ENCODE peak calls at places on chromosome 4, in four cellular contexts. One of them, this sample, is unnamed.

GRCh38 chr4:5114911-5115310 is 63.6 kb downstream of the STK32B start:
- DNase-seq in lower leg skin: no peak
- DNase-seq in SJCRH30: peak
- DNase-seq in heart left ventricle: no peak
- DNase-seq in this sample: no peak

GRCh38 chr4:151174784-151175183 is 75.4 kb downstream of the RPS3A start:
- DNase-seq in lower leg skin: no peak
- DNase-seq in SJCRH30: no peak
- DNase-seq in heart left ventricle: no peak
- DNase-seq in this sample: no peak

GRCh38 chr4:4780634-4781287 is 78.7 kb upstream of the MSX1 start:
- DNase-seq in SJCRH30: no peak
- DNase-seq in heart left ventricle: no peak
- DNase-seq in lower leg skin: peak
- DNase-seq in this sample: no peak

GRCh38 chr4:140943486-140943885 is 187.3 kb upstream of the TBC1D9 start:
- DNase-seq in SJCRH30: no peak
- DNase-seq in heart left ventricle: no peak
- DNase-seq in lower leg skin: no peak
- DNase-seq in this sample: no peak

GRCh38 chr4:2064276-2064991 is 5.3 kb downstream of the NAT8L start:
- DNase-seq in SJCRH30: no peak
- DNase-seq in heart left ventricle: peak
- DNase-seq in lower leg skin: no peak
- DNase-seq in this sample: no peak

GRCh38 chr4:158771776-158772175 is 3.0 kb downstream of the FNIP2 start:
- DNase-seq in lower leg skin: no peak
- DNase-seq in SJCRH30: no peak
- DNase-seq in heart left ventricle: no peak
- DNase-seq in this sample: no peak

GRCh38 chr4:51909236-51909703 is 66.3 kb downstream of the DCUN1D4 start:
- DNase-seq in heart left ventricle: no peak
- DNase-seq in lower leg skin: no peak
- DNase-seq in SJCRH30: no peak
- DNase-seq in this sample: no peak

GRCh38 chr4:67320645-67321044 is 224.7 kb downstream of the CENPC start:
- DNase-seq in lower leg skin: peak
- DNase-seq in SJCRH30: no peak
- DNase-seq in heart left ventricle: no peak
- DNase-seq in this sample: no peak

GRCh38 chr4:184960505-184960971 is 57.8 kb upstream of the HELT start:
- DNase-seq in SJCRH30: no peak
- DNase-seq in heart left ventricle: no peak
- DNase-seq in lower leg skin: no peak
- DNase-seq in this sample: no peak

GRCh38 chr4:96986800-96987199 is 1146.9 kb downstream of the PDHA2 start:
- DNase-seq in SJCRH30: no peak
- DNase-seq in lower leg skin: no peak
- DNase-seq in heart left ventricle: no peak
- DNase-seq in this sample: no peak

GRCh38 chr4:84433603-84434232 is 65.4 kb downstream of the NKX6-1 start:
- DNase-seq in lower leg skin: no peak
- DNase-seq in SJCRH30: no peak
- DNase-seq in heart left ventricle: no peak
- DNase-seq in this sample: no peak

GRCh38 chr4:180436366-180436765 is 1806.8 kb upstream of the TENM3 start:
- DNase-seq in lower leg skin: no peak
- DNase-seq in SJCRH30: no peak
- DNase-seq in heart left ventricle: no peak
- DNase-seq in this sample: no peak

GRCh38 chr4:83369825-83370639 is 35.4 kb upstream of the HPSE start:
- DNase-seq in lower leg skin: no peak
- DNase-seq in SJCRH30: peak
- DNase-seq in heart left ventricle: no peak
- DNase-seq in this sample: no peak

GRCh38 chr4:98542011-98542410 is 116.4 kb downstream of the TSPAN5 start:
- DNase-seq in heart left ventricle: no peak
- DNase-seq in SJCRH30: no peak
- DNase-seq in lower leg skin: no peak
- DNase-seq in this sample: no peak

GRCh38 chr4:7802093-7802726 is 137.5 kb downstream of the AFAP1 start:
- DNase-seq in heart left ventricle: no peak
- DNase-seq in lower leg skin: peak
- DNase-seq in SJCRH30: peak
- DNase-seq in this sample: peak

GRCh38 chr4:184475096-184475461 is 729 bp upstream of the IRF2 start:
- DNase-seq in lower leg skin: peak
- DNase-seq in SJCRH30: no peak
- DNase-seq in heart left ventricle: peak
- DNase-seq in this sample: no peak

GRCh38 chr4:108738307-108738706 is 24.5 kb downstream of the ETNPPL start:
- DNase-seq in lower leg skin: no peak
- DNase-seq in heart left ventricle: no peak
- DNase-seq in SJCRH30: no peak
- DNase-seq in this sample: no peak

GRCh38 chr4:34039766-34040165 is 2204.5 kb downstream of the ARAP2 start:
- DNase-seq in SJCRH30: no peak
- DNase-seq in heart left ventricle: no peak
- DNase-seq in lower leg skin: no peak
- DNase-seq in this sample: no peak

GRCh38 chr4:103915224-103915869 is 195.6 kb upstream of the TACR3 start:
- DNase-seq in SJCRH30: peak
- DNase-seq in lower leg skin: no peak
- DNase-seq in heart left ventricle: no peak
- DNase-seq in this sample: no peak

GRCh38 chr4:121668368-121669162 is 28.2 kb downstream of the ANXA5 start:
- DNase-seq in SJCRH30: no peak
- DNase-seq in lower leg skin: peak
- DNase-seq in heart left ventricle: no peak
- DNase-seq in this sample: no peak

GRCh38 chr4:128310266-128310697 is 22.7 kb upstream of the PGRMC2 start:
- DNase-seq in heart left ventricle: no peak
- DNase-seq in SJCRH30: peak
- DNase-seq in lower leg skin: no peak
- DNase-seq in this sample: no peak

GRCh38 chr4:187235456-187236170 is 512.0 kb upstream of the FAT1 start:
- DNase-seq in lower leg skin: no peak
- DNase-seq in heart left ventricle: no peak
- DNase-seq in SJCRH30: no peak
- DNase-seq in this sample: peak

GRCh38 chr4:130233377-130234047 is 1137.6 kb downstream of the C4orf33 start:
- DNase-seq in heart left ventricle: no peak
- DNase-seq in lower leg skin: no peak
- DNase-seq in SJCRH30: no peak
- DNase-seq in this sample: no peak

GRCh38 chr4:101307901-101308300 is 39.4 kb downstream of the PPP3CA start:
- DNase-seq in heart left ventricle: no peak
- DNase-seq in lower leg skin: no peak
- DNase-seq in SJCRH30: no peak
- DNase-seq in this sample: no peak

GRCh38 chr4:23324291-23324690 is 565.6 kb downstream of the PPARGC1A start:
- DNase-seq in lower leg skin: no peak
- DNase-seq in heart left ventricle: no peak
- DNase-seq in SJCRH30: no peak
- DNase-seq in this sample: no peak

GRCh38 chr4:83358410-83358809 is 23.8 kb upstream of the HPSE start:
- DNase-seq in heart left ventricle: no peak
- DNase-seq in SJCRH30: peak
- DNase-seq in lower leg skin: no peak
- DNase-seq in this sample: no peak

GRCh38 chr4:172654482-172654881 is 514.1 kb upstream of the GALNT7 start:
- DNase-seq in SJCRH30: no peak
- DNase-seq in lower leg skin: no peak
- DNase-seq in heart left ventricle: no peak
- DNase-seq in this sample: no peak

GRCh38 chr4:123990310-123990709 is 593.7 kb downstream of the SPRY1 start:
- DNase-seq in heart left ventricle: no peak
- DNase-seq in SJCRH30: no peak
- DNase-seq in lower leg skin: no peak
- DNase-seq in this sample: no peak

GRCh38 chr4:57061395-57061794 is 48.8 kb downstream of the IGFBP7 start:
- DNase-seq in SJCRH30: no peak
- DNase-seq in lower leg skin: no peak
- DNase-seq in heart left ventricle: no peak
- DNase-seq in this sample: no peak

GRCh38 chr4:142565771-142566170 is 280.3 kb downstream of the INPP4B start:
- DNase-seq in SJCRH30: no peak
- DNase-seq in heart left ventricle: no peak
- DNase-seq in lower leg skin: no peak
- DNase-seq in this sample: no peak

GRCh38 chr4:142566780-142567179 is 279.3 kb downstream of the INPP4B start:
- DNase-seq in lower leg skin: no peak
- DNase-seq in SJCRH30: no peak
- DNase-seq in heart left ventricle: no peak
- DNase-seq in this sample: no peak

GRCh38 chr4:142567199-142567598 is 278.9 kb downstream of the INPP4B start:
- DNase-seq in SJCRH30: peak
- DNase-seq in lower leg skin: no peak
- DNase-seq in heart left ventricle: no peak
- DNase-seq in this sample: no peak

GRCh38 chr4:142566243-142566642 is 279.9 kb downstream of the INPP4B start:
- DNase-seq in lower leg skin: no peak
- DNase-seq in heart left ventricle: no peak
- DNase-seq in SJCRH30: no peak
- DNase-seq in this sample: no peak

DNA sequence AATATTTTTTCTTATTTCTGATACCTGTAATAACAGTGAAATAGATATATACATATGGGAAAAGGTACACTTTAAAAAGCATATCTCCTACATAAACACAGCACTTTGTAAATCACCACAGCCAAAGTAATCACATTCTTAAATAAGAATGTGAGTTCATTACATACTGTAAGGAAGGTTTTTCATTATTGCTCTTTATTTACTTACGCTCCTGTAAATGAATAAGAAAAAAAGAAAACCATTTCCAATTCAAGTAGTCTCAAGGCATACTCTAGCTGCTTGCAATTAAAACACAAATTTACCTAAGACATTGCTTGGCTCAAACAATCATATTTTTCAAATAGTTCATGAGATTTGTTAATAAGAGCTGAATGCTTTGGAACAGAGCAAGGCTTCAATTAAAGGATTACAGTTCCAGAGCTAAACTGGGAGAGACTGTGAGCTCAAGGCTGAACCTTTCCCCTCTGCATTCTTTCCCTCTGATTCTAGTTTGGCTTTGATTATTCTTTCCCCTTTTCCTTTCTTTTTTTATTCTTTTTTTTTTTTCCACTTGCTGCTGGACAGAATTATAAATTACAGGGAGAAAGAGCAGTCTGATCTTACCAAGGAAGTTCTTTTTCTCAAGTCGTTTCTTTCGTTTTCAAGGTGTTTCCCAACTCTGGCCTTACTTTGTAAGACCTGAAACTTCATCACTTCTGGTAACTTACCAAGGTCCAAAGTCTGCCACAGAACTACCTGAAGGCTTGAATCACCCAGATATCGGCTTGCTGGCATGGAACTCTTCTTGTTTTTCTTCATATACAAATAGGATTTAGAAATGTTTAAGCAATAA is 278.3 kb downstream of the INPP4B start:
- DNase-seq in heart left ventricle: no peak
- DNase-seq in SJCRH30: no peak
- DNase-seq in lower leg skin: no peak
- DNase-seq in this sample: no peak
- H3K4me3 ChIP-seq in heart left ventricle: no peak
- H3K4me3 ChIP-seq in SJCRH30: no peak
- H3K4me3 ChIP-seq in lower leg skin: no peak
- H3K4me3 ChIP-seq in this sample: no peak

GRCh38 chr4:76301068-76301774 is 5.3 kb upstream of the STBD1 start:
- DNase-seq in heart left ventricle: no peak
- DNase-seq in SJCRH30: peak
- DNase-seq in lower leg skin: no peak
- DNase-seq in this sample: no peak
- H3K4me3 ChIP-seq in heart left ventricle: no peak
- H3K4me3 ChIP-seq in SJCRH30: no peak
- H3K4me3 ChIP-seq in lower leg skin: no peak
- H3K4me3 ChIP-seq in this sample: no peak

GRCh38 chr4:17616283-17616682 is 1.8 kb downstream of the MED28 start:
- DNase-seq in SJCRH30: no peak
- DNase-seq in heart left ventricle: no peak
- DNase-seq in lower leg skin: no peak
- DNase-seq in this sample: no peak
- H3K4me3 ChIP-seq in SJCRH30: no peak
- H3K4me3 ChIP-seq in heart left ventricle: no peak
- H3K4me3 ChIP-seq in lower leg skin: no peak
- H3K4me3 ChIP-seq in this sample: peak

GRCh38 chr4:1035510-1035909 is 24.1 kb downstream of the FGFRL1 start:
- DNase-seq in lower leg skin: no peak
- DNase-seq in heart left ventricle: no peak
- DNase-seq in SJCRH30: peak
- DNase-seq in this sample: no peak
- H3K4me3 ChIP-seq in lower leg skin: no peak
- H3K4me3 ChIP-seq in heart left ventricle: no peak
- H3K4me3 ChIP-seq in SJCRH30: no peak
- H3K4me3 ChIP-seq in this sample: no peak

GRCh38 chr4:175674219-175674618 is 137.8 kb downstream of the GPM6A start:
- DNase-seq in heart left ventricle: no peak
- DNase-seq in lower leg skin: no peak
- DNase-seq in SJCRH30: no peak
- DNase-seq in this sample: no peak

DNA sequence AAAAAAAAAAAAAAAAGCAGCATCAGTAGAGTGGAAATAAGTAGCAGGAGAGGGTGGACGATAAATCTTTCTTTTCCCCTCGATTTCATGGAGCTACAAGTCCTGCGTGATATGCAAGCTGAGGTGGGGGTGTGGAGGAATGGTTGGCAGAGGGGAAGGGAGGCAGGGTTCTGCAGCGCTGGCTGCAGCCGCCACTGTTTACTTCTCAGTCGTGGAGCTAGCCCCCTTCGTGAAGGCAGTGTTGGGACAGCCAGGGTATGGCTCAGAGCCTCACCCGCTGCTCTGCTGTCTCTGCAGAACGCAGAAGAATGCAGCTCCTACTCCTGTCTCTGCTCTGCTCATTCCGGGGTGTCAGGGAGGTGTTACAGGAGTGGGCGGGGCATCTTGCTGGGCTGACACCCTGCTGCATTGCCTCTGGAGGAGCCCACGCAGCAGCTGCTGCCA is 140.6 kb downstream of the GPM6A start:
- DNase-seq in heart left ventricle: no peak
- DNase-seq in SJCRH30: peak
- DNase-seq in lower leg skin: no peak
- DNase-seq in this sample: no peak
- H3K4me3 ChIP-seq in heart left ventricle: no peak
- H3K4me3 ChIP-seq in SJCRH30: no peak
- H3K4me3 ChIP-seq in lower leg skin: no peak
- H3K4me3 ChIP-seq in this sample: peak